ENCODE peak calls at places on chromosome 11, in seven cellular contexts. M is K562, K is SK-N-SH, D is A549, A is HepG2, O is H1, Q is GM12878. J is an unnamed sample.

GRCh38 chr11:116733959-116734517 is 38.7 kb downstream of the BUD13 start:
- DNase-seq in D (no peak), Q (no peak), M (no peak), A (no peak), O (no peak), K (no peak), J (no peak)

GRCh38 chr11:66317322-66317765 is 500 bp upstream of the CD248 start:
- DNase-seq in M (no peak), D (no peak), Q (no peak), K (peak), O (no peak), A (peak), J (peak)

GRCh38 chr11:27718346-27718852 is 18.1 kb upstream of the BDNF start:
- DNase-seq in A (no peak), Q (no peak), K (peak), M (no peak), D (peak), O (no peak), J (peak)

GRCh38 chr11:1372660-1373059 is 17.1 kb upstream of the BRSK2 start:
- DNase-seq in O (no peak), A (peak), D (no peak), Q (no peak), M (peak), K (no peak), J (no peak)

GRCh38 chr11:92627615-92628201 is 341.7 kb upstream of the MTNR1B start:
- DNase-seq in K (no peak), Q (no peak), A (no peak), D (no peak), M (no peak), O (no peak), J (peak)

GRCh38 chr11:11976476-11977187 is 31.8 kb downstream of the DKK3 start:
- DNase-seq in D (no peak), A (no peak), M (no peak), Q (no peak), O (no peak), K (no peak), J (no peak)

GRCh38 chr11:1967641-1968225 is 20.6 kb downstream of the MRPL23 start:
- DNase-seq in K (no peak), M (no peak), Q (no peak), O (no peak), A (no peak), D (no peak), J (no peak)

GRCh38 chr11:69944146-69944795 is 125.1 kb upstream of the FGF3 start:
- DNase-seq in Q (no peak), M (no peak), K (no peak), O (no peak), D (no peak), A (no peak), J (no peak)

GRCh38 chr11:69444381-69445130 is 36.9 kb upstream of the LINC01488 start:
- DNase-seq in Q (no peak), D (no peak), M (peak), O (no peak), A (peak), K (no peak), J (peak)

GRCh38 chr11:36345535-36346141 is 49.5 kb downstream of the PRR5L start:
- DNase-seq in D (no peak), K (no peak), O (no peak), A (no peak), M (no peak), Q (no peak), J (no peak)

GRCh38 chr11:4551346-4551979 is 6.5 kb downstream of the OR52M1 start:
- DNase-seq in O (no peak), A (peak), K (peak), M (peak), D (no peak), Q (no peak), J (peak)

GRCh38 chr11:130198964-130199363 is 39.4 kb downstream of the ST14 start:
- DNase-seq in M (peak), A (no peak), Q (no peak), D (no peak), K (no peak), O (no peak), J (no peak)

GRCh38 chr11:16098827-16099226 is 257.5 kb downstream of the SOX6 start:
- DNase-seq in O (no peak), Q (no peak), K (no peak), M (no peak), D (no peak), A (no peak), J (peak)

GRCh38 chr11:124757320-124757719 is 4.8 kb downstream of the ESAM start:
- DNase-seq in M (no peak), D (no peak), A (no peak), Q (no peak), O (no peak), K (no peak), J (no peak)

GRCh38 chr11:27116684-27117083 is 76.1 kb downstream of the BBOX1 start:
- DNase-seq in A (no peak), Q (no peak), K (no peak), M (no peak), O (no peak), D (no peak), J (no peak)

GRCh38 chr11:7591992-7592391 is 78.2 kb downstream of the PPFIBP2 start:
- DNase-seq in Q (no peak), D (no peak), K (no peak), M (no peak), O (no peak), A (no peak), J (no peak)

GRCh38 chr11:85756401-85757200 is 54.3 kb downstream of the SYTL2 start:
- DNase-seq in Q (no peak), K (no peak), M (no peak), O (no peak), A (no peak), D (no peak), J (no peak)

GRCh38 chr11:65547446-65548125 is 10.6 kb downstream of the LTBP3 start:
- DNase-seq in O (no peak), D (no peak), K (no peak), Q (no peak), M (no peak), A (no peak), J (no peak)

GRCh38 chr11:2816941-2817421 is 68.6 kb downstream of the CDKN1C start:
- DNase-seq in D (no peak), M (no peak), A (no peak), Q (no peak), O (no peak), K (no peak), J (peak)

GRCh38 chr11:59680287-59681154 is 11.7 kb upstream of the PATL1 start:
- DNase-seq in M (peak), A (peak), D (peak), Q (peak), K (peak), O (peak), J (peak)

GRCh38 chr11:45658292-45658991 is 7.0 kb downstream of the CHST1 start:
- DNase-seq in D (no peak), A (peak), M (no peak), Q (no peak), O (peak), K (no peak), J (peak)

GRCh38 chr11:119223856-119224255 is 17.7 kb downstream of the CBL start:
- DNase-seq in K (no peak), O (no peak), A (no peak), M (no peak), D (no peak), Q (no peak), J (peak)

GRCh38 chr11:124482362-124483147 is 37.1 kb upstream of the OR8B8 start:
- DNase-seq in D (no peak), A (no peak), Q (no peak), O (no peak), K (no peak), M (peak), J (peak)

GRCh38 chr11:125141686-125142535 is 22.6 kb upstream of the PKNOX2 start:
- DNase-seq in D (peak), O (no peak), A (no peak), K (peak), Q (no peak), M (peak), J (peak)

GRCh38 chr11:72112541-72113136 is at the start of gene ANAPC15:
- DNase-seq in O (peak), M (peak), D (peak), Q (peak), K (peak), A (peak), J (peak)

GRCh38 chr11:2512431-2513407 is 67.9 kb downstream of the KCNQ1 start:
- DNase-seq in M (peak), A (no peak), K (peak), D (no peak), O (no peak), Q (no peak), J (no peak)

GRCh38 chr11:76147106-76147735 is 59.1 kb downstream of the WNT11 start:
- DNase-seq in D (no peak), K (no peak), Q (no peak), M (no peak), A (no peak), O (no peak), J (no peak)

GRCh38 chr11:79110796-79111195 is 330.0 kb downstream of the TENM4 start:
- DNase-seq in Q (no peak), K (no peak), A (no peak), D (no peak), O (no peak), M (no peak), J (no peak)

GRCh38 chr11:18471995-18472394 is 16.3 kb downstream of the LDHAL6A start:
- DNase-seq in A (no peak), M (no peak), O (no peak), K (no peak), Q (no peak), D (no peak), J (no peak)

GRCh38 chr11:36053901-36054300 is 110.0 kb downstream of the LDLRAD3 start:
- DNase-seq in A (no peak), Q (no peak), O (no peak), D (no peak), K (no peak), M (no peak), J (no peak)

GRCh38 chr11:130908770-130909625 is 7.3 kb downstream of the SNX19 start:
- DNase-seq in M (no peak), O (no peak), Q (no peak), D (no peak), A (no peak), K (no peak), J (peak)

GRCh38 chr11:128040603-128041002 is 546.8 kb downstream of the ETS1 start:
- DNase-seq in A (no peak), Q (no peak), M (no peak), K (peak), O (no peak), D (no peak), J (no peak)

GRCh38 chr11:16511109-16511806 is 154.9 kb upstream of the SOX6 start:
- DNase-seq in M (no peak), K (no peak), O (no peak), A (no peak), D (no peak), Q (no peak), J (peak)

GRCh38 chr11:95494167-95494566 is 263.2 kb upstream of the SESN3 start:
- DNase-seq in O (no peak), A (no peak), M (no peak), D (no peak), K (no peak), Q (no peak), J (no peak)

GRCh38 chr11:328012-328411 is 7.4 kb upstream of the IFITM3 start:
- DNase-seq in K (no peak), D (no peak), M (no peak), A (no peak), Q (no peak), O (no peak), J (no peak)
- H3K4me2 ChIP-seq in K (no peak), D (no peak), M (peak), A (peak), Q (no peak), O (no peak), J (no peak)

GRCh38 chr11:108890482-108891092 is 225.7 kb downstream of the DDX10 start:
- DNase-seq in A (no peak), O (no peak), D (no peak), K (no peak), Q (no peak), M (no peak), J (no peak)
- TF ChIP-seq USF2 in A (no peak), O (no peak), D (no peak), K (no peak), Q (no peak), M (no peak), J (no peak)

DNA sequence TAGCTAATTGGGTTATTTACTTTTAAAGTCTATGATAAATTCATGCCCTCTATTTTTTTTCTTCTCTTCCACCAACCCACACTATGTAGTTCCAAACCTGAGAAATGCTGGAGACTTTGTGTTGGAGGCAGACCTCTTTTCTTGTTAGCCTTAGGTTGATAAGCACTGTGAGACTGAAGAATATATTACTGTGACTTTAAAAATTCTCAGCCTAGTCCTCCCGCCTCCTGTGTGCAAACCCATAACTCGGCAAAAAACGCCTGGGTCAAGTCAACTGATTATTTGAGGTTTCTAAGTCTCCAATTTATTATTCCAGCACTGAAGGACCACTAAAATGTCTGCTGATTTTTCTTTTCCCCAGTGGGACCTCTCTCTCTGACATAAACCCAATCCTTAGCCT is 1945.9 kb upstream of the RAG2 start:
- DNase-seq in O (no peak), M (no peak), D (no peak), Q (no peak), K (no peak), A (no peak), J (no peak)
- H3K4me2 ChIP-seq in O (no peak), M (no peak), D (no peak), Q (no peak), K (no peak), A (no peak), J (no peak)

GRCh38 chr11:58494096-58494495 is 13.8 kb downstream of the OR5B21 start:
- DNase-seq in M (no peak), K (no peak), O (no peak), D (no peak), Q (no peak), A (no peak), J (peak)

GRCh38 chr11:58495906-58496305 is 12.0 kb downstream of the OR5B21 start:
- DNase-seq in D (no peak), M (no peak), Q (no peak), O (no peak), K (no peak), A (no peak), J (no peak)

GRCh38 chr11:58497951-58498350 is 10.0 kb downstream of the OR5B21 start:
- DNase-seq in O (no peak), A (no peak), K (no peak), M (no peak), Q (no peak), D (no peak), J (no peak)

GRCh38 chr11:58502004-58502403 is 5.9 kb downstream of the OR5B21 start:
- DNase-seq in M (no peak), D (no peak), Q (no peak), O (no peak), K (no peak), A (no peak), J (no peak)

GRCh38 chr11:58498464-58498863 is 9.4 kb downstream of the OR5B21 start:
- DNase-seq in D (no peak), Q (no peak), O (no peak), K (no peak), M (no peak), A (no peak), J (no peak)
- TF ChIP-seq USF2 in D (no peak), Q (no peak), O (no peak), K (no peak), M (no peak), A (no peak), J (no peak)

DNA sequence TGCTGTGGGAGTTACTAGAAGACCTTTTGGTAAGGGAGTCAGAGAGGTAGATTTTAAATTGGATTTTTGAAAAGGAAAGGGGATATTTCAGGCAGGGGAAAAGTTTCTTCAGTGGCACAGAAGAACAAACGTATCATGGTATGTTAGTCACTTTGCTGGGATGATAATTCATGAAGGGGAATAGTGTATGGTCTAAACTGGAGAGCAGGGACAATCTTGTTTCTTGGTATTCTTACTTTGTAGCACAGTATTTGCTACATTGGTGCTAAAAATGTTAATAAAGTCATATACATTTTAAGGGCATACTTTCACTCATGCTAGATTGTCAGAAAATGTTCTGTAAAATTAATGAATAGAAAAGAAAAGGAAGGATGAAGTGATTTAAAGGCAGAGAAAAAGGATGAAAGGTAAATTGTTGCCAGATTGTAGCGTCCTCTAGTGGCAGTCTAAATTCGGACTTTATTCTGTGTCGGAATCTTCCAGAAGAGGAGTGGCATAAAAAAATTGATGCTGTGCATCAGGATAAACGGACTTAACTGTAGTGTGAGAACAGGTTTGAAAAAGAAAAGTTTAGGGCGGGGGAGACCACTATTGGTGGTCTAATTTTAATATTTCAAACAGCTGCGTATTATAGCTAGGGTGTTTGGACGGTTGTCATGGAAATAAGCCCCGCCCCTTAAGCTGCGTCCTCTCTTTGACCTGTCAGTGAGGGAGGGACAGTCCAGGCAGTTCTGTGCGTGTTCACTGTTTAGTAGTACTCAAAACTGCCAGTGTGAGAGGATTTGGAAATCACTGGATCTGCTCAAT is at the start of gene BCO2:
- DNase-seq in A (peak), O (no peak), Q (no peak), K (peak), M (peak), D (peak), J (peak)
- H3K4me2 ChIP-seq in A (peak), O (no peak), Q (peak), K (peak), M (peak), D (peak), J (peak)

J was measured in IMR-90.